ENCODE peak calls at places on chromosomes 3 and 15, in eight cellular contexts. J, U, Y, Q, H, V, N and E are unnamed samples.

GRCh38 chr15:60507596-60508424 is 28.9 kb upstream of the ICE2 start:
- DNase-seq in J (peak; percentile 32), U (peak; percentile 54), Y (no peak), Q (peak; percentile 69), H (no peak), V (peak; percentile 38), N (peak; percentile 75), E (no peak)

GRCh38 chr3:53938645-53939044 is 47.0 kb upstream of the SELENOK start:
- DNase-seq in J (no peak), U (peak; percentile 23), Y (no peak), Q (no peak), H (no peak), V (peak; percentile 43), N (peak; percentile 30), E (no peak)

GRCh38 chr3:52278510-52279069 is at the start of gene WDR82:
- DNase-seq in J (peak; percentile 96), U (peak; percentile 79), Y (peak; percentile 99), Q (peak; percentile 99), H (peak; percentile 100), V (peak; percentile 99), N (peak; percentile 70), E (no peak)

GRCh38 chr15:31367730-31368344 is 41.2 kb downstream of the KLF13 start:
- DNase-seq in J (no peak), U (no peak), Y (no peak), Q (no peak), H (peak; percentile 86), V (no peak), N (no peak), E (no peak)

GRCh38 chr15:90231028-90232017 is 2.4 kb downstream of the CIB1 start:
- DNase-seq in J (no peak), U (no peak), Y (peak; percentile 46), Q (peak; percentile 69), H (peak; percentile 91), V (peak; percentile 70), N (no peak), E (no peak)

GRCh38 chr3:24526640-24527237 is 32.1 kb upstream of the THRB start:
- DNase-seq in J (no peak), U (no peak), Y (no peak), Q (no peak), H (no peak), V (no peak), N (no peak), E (no peak)

GRCh38 chr15:40340740-40341400 is at the start of gene CCDC9B:
- DNase-seq in J (peak; percentile 93), U (peak; percentile 48), Y (peak; percentile 90), Q (peak; percentile 98), H (peak; percentile 85), V (peak; percentile 95), N (peak; percentile 69), E (no peak)

GRCh38 chr3:116188231-116188785 is 257.0 kb downstream of the LSAMP start:
- DNase-seq in J (no peak), U (no peak), Y (no peak), Q (no peak), H (no peak), V (no peak), N (no peak), E (no peak)

GRCh38 chr3:187968883-187969580 is 184.9 kb upstream of the LPP start:
- DNase-seq in J (no peak), U (no peak), Y (peak; percentile 42), Q (no peak), H (no peak), V (no peak), N (no peak), E (no peak)

GRCh38 chr15:29888651-29889050 is 66.4 kb upstream of the TJP1 start:
- DNase-seq in J (no peak), U (no peak), Y (no peak), Q (no peak), H (no peak), V (no peak), N (no peak), E (no peak)

GRCh38 chr3:123027292-123028232 is at the start of gene SEMA5B:
- DNase-seq in J (peak; percentile 21), U (no peak), Y (peak; percentile 57), Q (no peak), H (peak; percentile 82), V (peak; percentile 29), N (peak; percentile 36), E (no peak)

GRCh38 chr15:89096664-89097063 is 8.4 kb downstream of the ABHD2 start:
- DNase-seq in J (no peak), U (no peak), Y (peak; percentile 41), Q (peak; percentile 62), H (no peak), V (peak; percentile 43), N (no peak), E (no peak)

GRCh38 chr15:89095073-89095472 is 6.8 kb downstream of the ABHD2 start:
- DNase-seq in J (no peak), U (no peak), Y (no peak), Q (peak; percentile 35), H (no peak), V (no peak), N (no peak), E (no peak)

GRCh38 chr15:89095556-89095955 is 7.3 kb downstream of the ABHD2 start:
- DNase-seq in J (no peak), U (no peak), Y (no peak), Q (peak; percentile 32), H (no peak), V (no peak), N (no peak), E (no peak)

GRCh38 chr15:89098281-89098680 is 10.0 kb downstream of the ABHD2 start:
- DNase-seq in J (no peak), U (no peak), Y (no peak), Q (peak; percentile 52), H (no peak), V (no peak), N (no peak), E (no peak)

GRCh38 chr15:89097313-89097712 is 9.1 kb downstream of the ABHD2 start:
- DNase-seq in J (no peak), U (no peak), Y (no peak), Q (no peak), H (no peak), V (no peak), N (no peak), E (no peak)
- H3K27ac ChIP-seq in J (peak overlapping the region; percentile 90), U (no peak overlapping the region), Y (peak overlapping the region; percentile 94), Q (peak overlapping the region; percentile 97), H (no peak overlapping the region), V (peak overlapping the region; percentile 95), N (peak overlapping the region; percentile 88), E (no peak overlapping the region)

GRCh38 chr15:38768970-38769369 is 204.4 kb upstream of the RASGRP1 start:
- DNase-seq in J (peak; percentile 20), U (no peak), Y (no peak), Q (no peak), H (no peak), V (no peak), N (no peak), E (no peak)
- TF ChIP-seq CTCF in J (peak; percentile 29), U (no peak), Y (peak; percentile 16), Q (no peak), H (no peak), V (no peak), N (peak; percentile 30), E (no peak)

DNA sequence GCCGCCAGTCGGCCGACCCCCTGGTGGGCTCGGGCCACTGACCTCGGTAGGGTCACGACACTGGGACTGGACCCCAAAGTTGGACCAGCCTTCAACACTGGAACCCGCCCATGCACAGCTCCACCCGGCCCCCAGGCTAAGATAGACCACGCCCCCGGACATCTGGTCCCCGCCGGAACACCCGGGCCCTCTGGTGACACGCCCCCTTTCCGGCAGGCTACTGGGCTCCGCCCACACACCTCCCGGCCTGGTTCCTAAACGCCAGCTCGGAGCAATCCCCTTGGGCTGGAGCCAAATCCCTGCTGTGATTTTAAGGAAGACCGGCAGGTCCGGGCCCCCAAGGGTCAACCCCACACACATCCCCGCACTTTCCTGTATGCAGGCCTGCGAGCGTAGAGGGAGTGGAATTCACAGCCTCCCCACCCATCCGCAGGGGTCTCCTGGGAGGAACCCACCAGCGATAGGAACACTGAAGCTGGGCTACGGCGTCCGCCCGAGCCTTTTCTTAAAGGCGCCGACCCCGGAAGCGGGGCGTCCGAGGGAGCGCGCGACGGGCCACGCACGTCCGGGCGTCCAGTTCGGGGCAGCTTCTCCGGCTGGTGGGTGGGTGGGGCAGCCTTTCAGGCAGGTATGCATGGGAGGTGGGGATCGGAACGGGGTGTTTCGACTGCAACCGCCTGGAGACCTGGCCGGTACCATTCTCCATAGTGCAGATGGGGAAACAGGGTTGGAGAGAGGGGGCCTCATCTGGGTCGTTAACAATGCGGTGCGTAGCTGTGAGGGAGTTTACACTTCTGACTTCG is at the start of gene HEMK1:
- DNase-seq in J (peak; percentile 99), U (peak; percentile 94), Y (peak; percentile 98), Q (peak; percentile 99), H (peak; percentile 99), V (peak; percentile 99), N (peak; percentile 95), E (peak; percentile 98)
- TF ChIP-seq POLR2A in J (peak; percentile 30), U (no peak), Y (no peak), Q (peak; percentile 81), H (no peak), V (no peak), N (peak; percentile 23), E (no peak)

GRCh38 chr15:70830615-70831014 is 23.3 kb downstream of the LARP6 start:
- DNase-seq in J (no peak), U (no peak), Y (no peak), Q (no peak), H (no peak), V (peak; percentile 41), N (no peak), E (no peak)

GRCh38 chr15:70832176-70832575 is 21.8 kb downstream of the LARP6 start:
- DNase-seq in J (no peak), U (no peak), Y (no peak), Q (no peak), H (no peak), V (no peak), N (no peak), E (peak; percentile 69)

GRCh38 chr15:70829366-70830166 is 24.4 kb downstream of the LARP6 start:
- DNase-seq in J (no peak), U (no peak), Y (no peak), Q (no peak), H (no peak), V (no peak), N (no peak), E (no peak)

GRCh38 chr15:70833897-70834765 is 19.8 kb downstream of the LARP6 start:
- DNase-seq in J (no peak), U (peak; percentile 33), Y (no peak), Q (no peak), H (no peak), V (no peak), N (peak; percentile 77), E (no peak)

DNA sequence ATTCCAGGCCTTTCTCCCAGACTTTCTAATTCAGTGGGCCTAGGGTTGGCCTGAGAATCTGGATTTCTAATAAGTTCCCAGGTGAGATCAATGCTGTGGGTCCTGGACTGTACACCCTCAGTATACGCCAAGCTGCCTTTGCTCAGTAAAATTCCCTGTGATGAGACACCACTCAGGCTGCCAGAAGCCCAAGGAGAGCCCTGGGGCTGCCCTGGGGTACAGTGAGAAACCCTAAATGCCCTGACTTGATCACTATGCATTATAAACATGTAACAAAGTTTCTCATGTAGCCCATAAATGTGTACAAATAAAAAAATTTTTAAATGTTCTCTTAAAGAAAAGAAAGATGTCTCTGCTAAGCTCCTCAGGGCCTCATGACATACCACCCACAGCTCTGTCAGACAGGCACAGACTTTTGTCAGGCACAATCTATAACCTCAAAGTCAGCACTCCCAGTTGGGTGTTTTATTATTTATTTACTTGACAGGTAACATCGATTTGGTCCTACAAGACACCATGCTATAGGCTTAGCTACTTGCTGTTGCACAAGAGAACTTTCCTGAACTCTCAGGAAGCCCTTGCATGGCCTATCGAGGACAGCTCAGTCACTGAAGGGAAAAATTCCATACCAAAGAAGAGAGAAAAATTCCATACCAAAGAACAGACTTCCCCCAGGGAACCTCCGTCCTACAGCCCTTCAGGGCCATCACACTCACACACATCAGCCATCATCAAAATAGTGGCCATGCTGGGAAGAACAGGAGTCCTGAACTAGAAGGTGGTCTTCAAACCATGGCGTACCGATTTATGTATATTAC is 22.7 kb downstream of the LARP6 start:
- DNase-seq in J (no peak), U (no peak), Y (no peak), Q (no peak), H (no peak), V (no peak), N (no peak), E (no peak)
- H3K27ac ChIP-seq in J (no peak overlapping the region), U (no peak overlapping the region), Y (peak overlapping the region; percentile 34), Q (no peak overlapping the region), H (no peak overlapping the region), V (peak overlapping the region; percentile 40), N (no peak overlapping the region), E (peak overlapping the region; percentile 26)